ENCODE peak calls at places on chromosomes 13 and 19, in eight cellular contexts. S is cardiac muscle cell, D is heart left ventricle, C is pancreas, L is IMR-90, Y is suprapubic skin, R is sigmoid colon, X is left ventricle myocardium inferior. T is an unnamed sample.
A peak's percentile ranks its signal among the peaks of the same experiment; 100 is the strongest.

GRCh38 chr19:11261902-11262839 is at the start of gene DOCK6:
- DNase-seq in S (peak; percentile 49), D (peak; percentile 58), C (peak; percentile 76), L (no peak), Y (no peak), R (peak; percentile 70), X (peak; percentile 49), T (no peak)

GRCh38 chr13:80945328-80945727 is 604.4 kb upstream of the SPRY2 start:
- DNase-seq in S (peak; percentile 53), D (no peak), C (peak; percentile 13), L (no peak), Y (no peak), R (no peak), X (no peak), T (peak; percentile 34)

GRCh38 chr19:16571283-16571682 is 932 bp downstream of the SLC35E1 start:
- DNase-seq in S (no peak), D (no peak), C (no peak), L (peak; percentile 36), Y (no peak), R (no peak), X (no peak), T (no peak)

GRCh38 chr13:85286081-85286480 is 513.1 kb downstream of the SLITRK6 start:
- DNase-seq in S (no peak), D (no peak), C (no peak), L (peak; percentile 4), Y (no peak), R (no peak), X (no peak), T (no peak)

GRCh38 chr13:99072356-99072755 is 94.5 kb upstream of the DOCK9 start:
- DNase-seq in S (no peak), D (no peak), C (no peak), L (no peak), Y (no peak), R (no peak), X (no peak), T (no peak)

GRCh38 chr19:42555801-42556200 is 27.5 kb upstream of the CEACAM1 start:
- DNase-seq in S (no peak), D (no peak), C (no peak), L (no peak), Y (no peak), R (no peak), X (no peak), T (no peak)

GRCh38 chr13:72808917-72809500 is 27.1 kb downstream of the PIBF1 start:
- DNase-seq in S (peak; percentile 13), D (no peak), C (no peak), L (peak; percentile 6), Y (no peak), R (no peak), X (no peak), T (no peak)

GRCh38 chr13:86946734-86947133 is 724.4 kb upstream of the SLITRK5 start:
- DNase-seq in S (no peak), D (no peak), C (no peak), L (no peak), Y (no peak), R (no peak), X (no peak), T (no peak)

GRCh38 chr13:109790951-109791605 is 4.7 kb upstream of the IRS2 start:
- DNase-seq in S (peak; percentile 52), D (no peak), C (no peak), L (peak; percentile 41), Y (no peak), R (no peak), X (no peak), T (no peak)

GRCh38 chr13:96377835-96378234 is 287.9 kb downstream of the HS6ST3 start:
- DNase-seq in S (no peak), D (no peak), C (no peak), L (no peak), Y (no peak), R (no peak), X (no peak), T (no peak)

GRCh38 chr19:18541258-18541991 is 1.9 kb downstream of the FKBP8 start:
- DNase-seq in S (no peak), D (no peak), C (no peak), L (no peak), Y (no peak), R (no peak), X (no peak), T (no peak)

GRCh38 chr19:33212773-33213172 is 12.9 kb downstream of the SLC7A10 start:
- DNase-seq in S (no peak), D (no peak), C (peak; percentile 35), L (no peak), Y (no peak), R (no peak), X (no peak), T (no peak)

GRCh38 chr13:101942038-101942437 is 459.8 kb downstream of the FGF14 start:
- DNase-seq in S (peak; percentile 66), D (peak; percentile 25), C (no peak), L (peak; percentile 16), Y (no peak), R (no peak), X (no peak), T (no peak)

GRCh38 chr13:59103004-59103768 is 1060.5 kb downstream of the DIAPH3 start:
- DNase-seq in S (no peak), D (no peak), C (no peak), L (peak; percentile 77), Y (no peak), R (no peak), X (no peak), T (no peak)

GRCh38 chr19:3202346-3202745 is 16.6 kb downstream of the NCLN start:
- DNase-seq in S (no peak), D (no peak), C (no peak), L (no peak), Y (no peak), R (no peak), X (no peak), T (no peak)

GRCh38 chr19:42201489-42202289 is 15.8 kb downstream of the DEDD2 start:
- DNase-seq in S (no peak), D (peak; percentile 42), C (no peak), L (no peak), Y (no peak), R (no peak), X (peak; percentile 32), T (no peak)

GRCh38 chr19:54183431-54183830 is 5.9 kb downstream of the MBOAT7 start:
- DNase-seq in S (no peak), D (no peak), C (peak; percentile 67), L (no peak), Y (no peak), R (no peak), X (no peak), T (no peak)

GRCh38 chr19:19459707-19460251 is 54.3 kb downstream of the GATAD2A start:
- DNase-seq in S (no peak), D (peak; percentile 57), C (peak; percentile 30), L (peak; percentile 87), Y (no peak), R (no peak), X (peak; percentile 46), T (peak; percentile 48)

DNA sequence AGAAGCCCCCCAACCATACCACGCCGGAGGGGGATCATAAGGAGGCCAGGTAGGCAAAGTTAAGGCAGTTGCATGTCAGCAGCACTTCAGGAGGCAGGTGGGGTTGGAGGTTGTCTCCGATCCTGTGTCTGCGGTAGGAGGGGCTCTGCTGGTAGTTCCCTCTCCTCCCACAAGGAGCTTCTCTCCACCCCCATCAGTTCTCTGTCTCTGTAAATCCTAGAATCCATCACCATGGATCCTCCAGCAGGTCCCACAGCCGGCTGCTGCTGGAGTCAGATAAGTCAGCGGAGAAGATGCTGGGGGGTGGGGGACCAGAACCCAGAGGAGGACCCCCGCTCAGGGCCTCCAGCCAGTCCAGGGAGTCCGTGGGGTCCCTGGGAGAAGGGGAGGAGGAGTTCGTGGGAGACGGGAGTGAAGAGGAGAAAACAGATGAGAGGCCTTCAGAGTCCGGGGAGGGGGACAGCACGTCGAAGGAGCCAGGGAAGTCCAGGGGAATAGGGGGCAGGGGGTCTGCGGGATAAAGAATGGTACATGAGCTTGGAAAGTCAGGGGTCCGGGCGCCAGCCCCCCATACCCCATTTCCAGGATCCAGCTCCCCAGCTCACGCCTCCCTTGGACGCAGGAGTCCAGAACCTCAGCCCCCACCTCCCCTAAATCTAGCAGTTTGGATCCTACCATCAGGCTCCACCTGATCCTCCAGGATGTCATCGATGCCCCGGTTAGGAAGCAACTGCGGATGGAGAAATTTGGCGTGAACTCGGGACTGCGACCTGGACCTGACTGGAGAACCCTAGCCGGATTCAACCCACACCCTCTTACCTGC is 6.3 kb downstream of the MAMSTR start:
- DNase-seq in S (no peak), D (peak; percentile 27), C (no peak), L (peak; percentile 31), Y (no peak), R (no peak), X (no peak), T (no peak)
- TF ChIP-seq CTCF in S (peak; percentile 38), D (no peak), C (no peak), L (peak; percentile 30), Y (no peak), R (peak; percentile 18), X (peak; percentile 24), T (no peak)

DNA sequence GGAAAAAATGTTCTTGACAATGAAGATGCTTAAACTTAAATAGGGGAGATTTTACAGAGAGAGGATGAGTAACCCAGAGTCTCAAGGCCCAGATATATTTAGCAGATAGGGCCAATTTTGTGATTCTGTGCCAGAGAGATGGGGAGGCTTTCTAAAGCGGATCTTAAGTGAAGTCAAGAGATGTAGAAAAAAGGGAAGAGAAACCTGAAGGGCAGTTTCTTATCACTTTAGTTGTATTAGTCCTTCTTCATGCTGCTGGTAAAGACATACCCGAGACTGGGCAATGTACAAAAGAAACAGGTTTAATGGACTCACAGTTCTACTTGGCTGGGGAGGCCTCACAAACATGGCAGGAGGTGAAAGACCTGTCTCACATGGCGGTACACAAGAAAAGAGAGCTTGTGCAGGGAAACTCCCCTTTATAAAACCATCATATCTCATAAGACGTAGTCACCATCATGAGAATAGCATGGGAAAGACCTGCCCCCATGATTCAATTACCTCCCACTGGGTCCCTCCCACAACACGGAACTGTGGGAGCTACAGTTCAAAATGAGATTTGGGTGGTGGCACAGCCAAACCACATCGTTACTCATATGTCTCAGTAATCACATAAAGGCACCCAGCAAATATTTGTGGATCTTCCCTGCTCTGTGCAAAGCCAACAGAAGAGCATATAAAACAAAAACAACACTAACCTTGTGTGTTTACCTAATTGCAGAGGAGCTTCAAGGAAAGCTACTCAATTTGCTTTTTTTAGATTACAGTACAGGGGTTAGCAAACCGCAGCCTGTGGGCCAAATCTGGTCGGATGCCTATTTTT is 102.6 kb upstream of the MYCBP2 start:
- DNase-seq in S (no peak), D (no peak), C (no peak), L (no peak), Y (no peak), R (no peak), X (no peak), T (no peak)
- H3K4me3 ChIP-seq in S (no peak overlapping the region), D (no peak overlapping the region), C (no peak overlapping the region), L (no peak overlapping the region), Y (no peak overlapping the region), R (no peak overlapping the region), X (no peak overlapping the region), T (no peak overlapping the region)

DNA sequence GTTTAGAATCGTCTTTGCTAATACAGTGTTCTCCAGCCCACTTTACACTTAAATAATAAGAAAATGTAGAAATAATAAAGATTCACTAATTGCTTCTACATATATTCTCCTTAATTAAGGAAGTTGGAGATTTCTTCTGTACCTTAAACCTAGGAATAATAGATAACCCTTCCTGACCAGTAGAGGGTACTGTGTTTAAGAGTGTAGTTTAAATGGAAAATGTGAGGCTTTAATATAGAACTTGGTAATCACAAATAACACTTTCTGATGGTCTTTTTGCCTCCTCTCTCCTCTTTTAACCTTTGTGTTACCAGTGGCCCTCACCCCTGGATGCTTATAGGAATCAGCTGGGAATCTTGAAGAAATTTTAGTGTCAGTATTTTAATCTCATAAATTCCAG is 20.7 kb downstream of the POMP start:
- DNase-seq in S (no peak), D (no peak), C (no peak), L (peak; percentile 31), Y (no peak), R (no peak), X (no peak), T (no peak)
- TF ChIP-seq CTCF in S (peak; percentile 47), D (peak; percentile 28), C (no peak), L (peak; percentile 53), Y (peak; percentile 12), R (peak; percentile 22), X (peak; percentile 52), T (no peak)

GRCh38 chr19:10231624-10232228 is 595 bp upstream of the S1PR2 start:
- DNase-seq in S (no peak), D (no peak), C (no peak), L (no peak), Y (no peak), R (no peak), X (no peak), T (no peak)
- H3K4me3 ChIP-seq in S (peak overlapping the region; percentile 55), D (peak overlapping the region; percentile 86), C (peak overlapping the region; percentile 82), L (peak overlapping the region; percentile 87), Y (peak overlapping the region; percentile 87), R (peak overlapping the region; percentile 88), X (peak overlapping the region; percentile 93), T (peak overlapping the region; percentile 93)